ENCODE peak calls at places on chromosomes 12 and 14, in five cellular contexts. N is GM12864; H is stimulated activated CD4-positive, alpha-beta T cell treated with anti-CD3 and anti-CD28 coated beads, Interleukin-1b, Interleukin-23, amount 100 ng/mL, for 1 hour; P is GM03348; D is fibroblast of lung. F is an unnamed sample.
A peak's percentile ranks its signal among the peaks of the same experiment; 100 is the strongest.

GRCh38 chr12:81176796-81177195 is 98.9 kb downstream of the ACSS3 start:
- DNase-seq in N (no peak), H (no peak), P (no peak), D (peak; percentile 8), F (no peak)

GRCh38 chr12:91483471-91483985 is 300.9 kb upstream of the DCN start:
- DNase-seq in N (no peak), H (no peak), P (no peak), D (no peak), F (no peak)

GRCh38 chr14:68789798-68790655 is 2.8 kb downstream of the ZFP36L1 start:
- DNase-seq in N (no peak), H (no peak), P (no peak), D (peak; percentile 39), F (no peak)

GRCh38 chr14:104438166-104438887 is 141.2 kb upstream of the C14orf180 start:
- DNase-seq in N (no peak), H (no peak), P (peak; percentile 6), D (no peak), F (no peak)

GRCh38 chr12:11798856-11799530 is 149.5 kb downstream of the ETV6 start:
- DNase-seq in N (no peak), H (no peak), P (peak; percentile 64), D (peak; percentile 58), F (peak; percentile 88)

GRCh38 chr14:80269338-80269935 is 58.1 kb upstream of the DIO2 start:
- DNase-seq in N (no peak), H (no peak), P (peak; percentile 37), D (peak; percentile 14), F (peak; percentile 64)

GRCh38 chr12:41121374-41121773 is 66.7 kb upstream of the PDZRN4 start:
- DNase-seq in N (no peak), H (no peak), P (no peak), D (no peak), F (no peak)

GRCh38 chr14:89445252-89445973 is 28.4 kb upstream of the FOXN3 start:
- DNase-seq in N (no peak), H (no peak), P (no peak), D (no peak), F (peak; percentile 33)

F was measured in IMR-90.